ENCODE peak calls at places on chromosomes 2 and 18, in ten cellular contexts. B is smooth muscle cell of the brain vasculature; E is amniotic stem cell; F is globus pallidus; O is nucleus accumbens; S is left colon; T is non-pigmented ciliary epithelial cell; W is foreskin keratinocyte; Y is activated CD8-positive, alpha-beta memory T cell treated with anti-CD3 and anti-CD28 coated beads for 24 hours; A is anterior cingulate cortex. U is an unnamed sample.

GRCh38 chr2:117815946-117816345 is 1.5 kb downstream of the DDX18 start:
- DNase-seq in Y (no peak), B (no peak), W (no peak), F (no peak), S (no peak), A (no peak), O (no peak), T (no peak), E (no peak), U (no peak)

GRCh38 chr18:62073461-62073860 is 113.4 kb downstream of the PIGN start:
- DNase-seq in Y (no peak), S (no peak), A (no peak), W (no peak), E (no peak), O (no peak), F (no peak), T (no peak), B (no peak), U (no peak)

GRCh38 chr18:13452448-13452811 is 233.9 kb downstream of the LDLRAD4 start:
- DNase-seq in E (peak), T (peak), S (no peak), F (no peak), Y (no peak), B (peak), W (peak), O (no peak), A (no peak), U (no peak)

GRCh38 chr2:78701546-78701945 is 324.0 kb upstream of the REG3G start:
- DNase-seq in S (no peak), T (no peak), E (no peak), F (no peak), W (no peak), A (no peak), B (no peak), O (no peak), Y (no peak), U (no peak)

GRCh38 chr2:69200107-69200520 is 186.9 kb downstream of the GFPT1 start:
- DNase-seq in A (no peak), W (no peak), B (peak), Y (no peak), F (no peak), T (peak), E (no peak), S (no peak), O (no peak), U (no peak)

GRCh38 chr18:37564796-37565137 is 831 bp downstream of the CELF4 start:
- DNase-seq in F (peak), S (peak), E (peak), B (peak), Y (no peak), W (peak), O (peak), T (no peak), A (peak), U (peak)

GRCh38 chr2:103656558-103656957 is 894.7 kb downstream of the TMEM182 start:
- DNase-seq in W (no peak), B (no peak), A (no peak), T (no peak), E (no peak), O (no peak), F (no peak), S (no peak), Y (no peak), U (no peak)

GRCh38 chr2:54459037-54459441 is 2.9 kb downstream of the SPTBN1 start:
- DNase-seq in T (no peak), F (no peak), S (no peak), B (no peak), W (no peak), O (peak), Y (no peak), E (no peak), A (no peak), U (no peak)

GRCh38 chr18:13660510-13660909 is 65.8 kb downstream of the FAM210A start:
- DNase-seq in O (no peak), S (no peak), E (no peak), F (no peak), T (no peak), B (no peak), Y (no peak), A (no peak), W (no peak), U (no peak)

GRCh38 chr2:121648206-121648605 is 1.1 kb downstream of the CLASP1 start:
- DNase-seq in S (peak), B (no peak), F (no peak), T (no peak), A (no peak), E (no peak), Y (no peak), O (no peak), W (no peak), U (no peak)

GRCh38 chr2:55163258-55163657 is 68.8 kb downstream of the CLHC1 start:
- DNase-seq in S (no peak), E (peak), F (peak), W (no peak), Y (no peak), B (no peak), A (no peak), T (no peak), O (no peak), U (no peak)

GRCh38 chr18:26963292-26963691 is 97.8 kb upstream of the AQP4 start:
- DNase-seq in A (no peak), O (no peak), F (no peak), S (no peak), T (no peak), B (no peak), Y (no peak), W (no peak), E (no peak), U (no peak)

U was measured in left ventricle myocardium superior.